ENCODE peak calls at places on chromosome 21, in six cellular contexts. P, C, X, H, L and Q are unnamed samples.

GRCh38 chr21:37059181-37059580 is 13.7 kb downstream of the PIGP start:
- DNase-seq in P (no peak), C (no peak), H (no peak), L (no peak), X (no peak), Q (no peak)

GRCh38 chr21:16535100-16535418 is 805.3 kb downstream of the USP25 start:
- DNase-seq in C (peak), H (no peak), P (no peak), X (peak), L (peak), Q (no peak)

GRCh38 chr21:35933466-35933865 is 126.9 kb downstream of the SETD4 start:
- DNase-seq in X (peak), L (no peak), P (no peak), H (no peak), C (peak), Q (no peak)

GRCh38 chr21:21624674-21625073 is 626.5 kb downstream of the NCAM2 start:
- DNase-seq in H (no peak), X (no peak), P (no peak), L (no peak), C (no peak), Q (no peak)

GRCh38 chr21:36587388-36587787 is 107.5 kb upstream of the CLDN14 start:
- DNase-seq in X (no peak), P (no peak), C (no peak), L (no peak), H (no peak), Q (no peak)

GRCh38 chr21:36966066-36966845 is at the start of gene HLCS:
- DNase-seq in C (peak), L (peak), X (peak), P (peak), H (peak), Q (peak)

GRCh38 chr21:29005696-29006095 is 13.0 kb upstream of the LTN1 start:
- DNase-seq in H (no peak), C (no peak), P (no peak), L (no peak), X (no peak), Q (no peak)

GRCh38 chr21:42233067-42233981 is 14.4 kb downstream of the ABCG1 start:
- DNase-seq in X (peak), H (no peak), P (peak), C (peak), L (peak), Q (peak)

GRCh38 chr21:36692125-36692843 is 6.6 kb upstream of the SIM2 start:
- DNase-seq in L (no peak), X (no peak), P (no peak), C (no peak), H (peak), Q (no peak)

GRCh38 chr21:32198369-32198768 is 80.5 kb downstream of the MIS18A start:
- DNase-seq in X (no peak), P (no peak), L (no peak), H (no peak), C (no peak), Q (no peak)

GRCh38 chr21:42429856-42430255 is 26.2 kb downstream of the UBASH3A start:
- DNase-seq in L (no peak), C (no peak), X (no peak), H (no peak), P (peak), Q (no peak)

GRCh38 chr21:31041295-31042079 is 3.2 kb upstream of the KRTAP19-8 start:
- DNase-seq in C (no peak), X (no peak), L (no peak), P (no peak), H (no peak), Q (no peak)

GRCh38 chr21:31530918-31531705 is 128.4 kb upstream of the SOD1 start:
- DNase-seq in H (no peak), P (peak), C (no peak), X (no peak), L (peak), Q (no peak)

GRCh38 chr21:32958288-32958992 is 67.3 kb upstream of the OLIG2 start:
- DNase-seq in C (no peak), X (no peak), L (no peak), H (no peak), P (peak), Q (no peak)

GRCh38 chr21:17512245-17513213 is at the start of gene CXADR:
- DNase-seq in H (peak), C (peak), P (peak), X (peak), L (peak), Q (peak)

GRCh38 chr21:36526104-36526503 is 46.2 kb upstream of the CLDN14 start:
- DNase-seq in C (no peak), X (no peak), P (no peak), H (no peak), L (no peak), Q (no peak)

GRCh38 chr21:46459356-46460112 is 843 bp downstream of the DIP2A start:
- DNase-seq in H (no peak), L (peak), P (peak), C (no peak), X (peak), Q (peak)

GRCh38 chr21:36297938-36298572 is 21.9 kb upstream of the MORC3 start:
- DNase-seq in P (no peak), L (no peak), X (peak), H (no peak), C (peak), Q (peak)

GRCh38 chr21:42583150-42583991 is 69.7 kb downstream of the SLC37A1 start:
- DNase-seq in X (no peak), L (no peak), C (no peak), H (no peak), P (no peak), Q (no peak)

GRCh38 chr21:33432496-33432895 is 29.3 kb downstream of the IFNGR2 start:
- DNase-seq in L (no peak), C (no peak), X (no peak), P (no peak), H (no peak), Q (no peak)

GRCh38 chr21:32377506-32377905 is 15.3 kb downstream of the URB1 start:
- DNase-seq in H (no peak), C (no peak), L (no peak), P (no peak), X (no peak), Q (no peak)

GRCh38 chr21:34936299-34936698 is 112.8 kb downstream of the RUNX1 start:
- DNase-seq in H (no peak), C (no peak), X (no peak), P (no peak), L (no peak), Q (no peak)

GRCh38 chr21:38325761-38326420 is 69.1 kb downstream of the KCNJ15 start:
- DNase-seq in C (no peak), L (no peak), H (no peak), X (no peak), P (no peak), Q (no peak)
- H3K27ac ChIP-seq in C (no peak), L (no peak), H (no peak), X (no peak), P (no peak), Q (no peak)

DNA sequence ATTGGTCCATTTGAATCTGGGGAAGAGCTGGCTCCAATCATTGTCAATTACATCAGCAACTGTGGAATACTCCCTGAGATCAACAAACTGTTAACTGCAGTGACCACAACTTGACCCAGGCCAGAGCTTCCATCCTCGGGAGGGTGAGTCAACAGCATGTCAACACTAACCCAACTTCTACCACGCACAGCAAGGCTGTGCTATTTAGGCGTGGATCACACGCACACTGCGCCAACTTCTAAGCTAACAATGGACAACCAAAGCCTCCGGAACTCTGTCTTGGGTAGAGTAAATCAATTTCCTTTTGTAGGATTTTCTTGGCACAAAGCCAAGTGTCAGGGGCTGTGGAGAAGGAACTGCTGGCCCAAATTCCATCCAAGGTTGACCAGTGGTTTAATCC is 30.4 kb downstream of the APP start:
- DNase-seq in P (no peak), C (no peak), L (no peak), H (no peak), X (peak), Q (no peak)
- H3K27ac ChIP-seq in P (no peak), C (no peak), L (no peak), H (no peak), X (no peak), Q (no peak)

DNA sequence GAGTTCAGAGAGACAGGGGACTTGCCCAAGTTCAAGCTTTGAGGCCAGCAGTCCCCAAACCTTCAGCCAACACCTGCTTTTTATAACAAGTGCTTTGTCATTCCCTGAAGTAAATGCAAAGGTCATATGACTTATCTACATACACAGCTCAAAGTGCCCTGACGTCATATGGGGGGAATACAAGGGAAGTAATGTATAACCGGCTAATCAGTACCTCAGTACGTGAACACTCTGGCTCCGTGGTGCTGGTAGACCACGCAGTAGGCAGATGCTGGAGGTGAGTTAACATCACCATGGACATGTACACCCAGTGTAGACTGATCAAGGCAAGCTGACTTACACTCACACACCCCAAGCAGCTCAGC is 60.0 kb downstream of the BACE2 start:
- DNase-seq in P (no peak), X (no peak), L (no peak), H (no peak), C (no peak), Q (no peak)
- H3K27ac ChIP-seq in P (no peak), X (no peak), L (no peak), H (no peak), C (no peak), Q (no peak)

GRCh38 chr21:45320991-45321656 is 33.4 kb upstream of the POFUT2 start:
- DNase-seq in L (no peak), X (no peak), H (no peak), C (no peak), P (no peak), Q (no peak)

GRCh38 chr21:45320261-45320990 is 32.7 kb upstream of the POFUT2 start:
- DNase-seq in P (no peak), H (no peak), L (no peak), C (no peak), X (no peak), Q (no peak)

GRCh38 chr21:45318556-45319341 is 31.1 kb upstream of the POFUT2 start:
- DNase-seq in P (no peak), L (peak), H (no peak), C (no peak), X (peak), Q (no peak)

GRCh38 chr21:45318146-45318555 is 30.5 kb upstream of the POFUT2 start:
- DNase-seq in L (no peak), C (no peak), P (no peak), X (no peak), H (no peak), Q (no peak)

GRCh38 chr21:45319461-45320211 is 31.9 kb upstream of the POFUT2 start:
- DNase-seq in L (no peak), H (no peak), X (no peak), P (peak), C (no peak), Q (no peak)
- H3K27ac ChIP-seq in L (peak), H (no peak), X (peak), P (peak), C (no peak), Q (no peak)

DNA sequence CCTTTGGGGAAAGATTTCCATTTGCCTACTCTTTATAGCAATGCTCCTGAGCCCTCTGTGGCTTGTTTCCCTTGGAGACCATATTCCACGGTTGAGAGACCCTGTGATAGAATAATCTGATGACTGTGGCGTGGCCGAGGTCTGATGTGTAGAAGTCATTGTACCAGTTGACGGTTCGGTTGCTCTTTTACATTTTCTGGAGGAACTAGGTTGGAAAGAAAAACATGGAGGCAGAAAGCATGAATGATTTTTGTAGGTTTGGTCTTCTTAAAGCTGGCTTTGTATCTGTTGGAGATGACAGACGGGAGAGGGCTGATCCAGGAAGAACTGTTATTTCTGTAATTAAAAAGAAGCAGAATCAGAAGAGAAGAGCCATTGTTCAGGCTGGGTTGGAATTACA is 305.8 kb upstream of the NRIP1 start:
- DNase-seq in L (no peak), X (no peak), C (no peak), P (no peak), H (no peak), Q (no peak)
- H3K27ac ChIP-seq in L (no peak), X (no peak), C (no peak), P (no peak), H (no peak), Q (no peak)

GRCh38 chr21:43866659-43867331 is 1.8 kb downstream of the AGPAT3 start:
- DNase-seq in P (no peak), X (no peak), C (no peak), H (no peak), L (peak), Q (peak)

GRCh38 chr21:43866233-43866632 is 1.2 kb downstream of the AGPAT3 start:
- DNase-seq in C (no peak), L (no peak), P (peak), X (peak), H (no peak), Q (peak)

GRCh38 chr21:43868461-43868860 is 3.4 kb downstream of the AGPAT3 start:
- DNase-seq in X (no peak), H (no peak), L (peak), P (no peak), C (no peak), Q (no peak)

GRCh38 chr21:43867936-43868335 is 2.9 kb downstream of the AGPAT3 start:
- DNase-seq in P (no peak), H (no peak), C (no peak), L (no peak), X (no peak), Q (no peak)

GRCh38 chr21:43867332-43867703 is 2.3 kb downstream of the AGPAT3 start:
- DNase-seq in L (no peak), X (no peak), P (no peak), H (no peak), C (no peak), Q (no peak)
- H3K27ac ChIP-seq in L (peak), X (no peak), P (no peak), H (no peak), C (no peak), Q (peak)